ENCODE peak calls at places on chromosomes 13 and 19, in five cellular contexts. A is GM20000; J is activated CD8-positive, alpha-beta memory T cell treated with anti-CD3 and anti-CD28 coated beads, Interleukin-2, amount 10 ng/mL, durations not matched to agents 7 days and 5 days; G is EL; B is glutamatergic neuron. H is an unnamed sample.

GRCh38 chr13:102441085-102441484 is 39.2 kb upstream of the FGF14 start:
- DNase-seq in A (no peak), J (no peak), G (no peak), B (no peak), H (no peak)

GRCh38 chr19:13044160-13044853 is 49.0 kb downstream of the NFIX start:
- DNase-seq in A (no peak), J (peak), G (peak), B (no peak), H (no peak)

GRCh38 chr13:56773148-56773547 is 367.6 kb upstream of the PRR20A start:
- DNase-seq in A (no peak), J (no peak), G (no peak), B (no peak), H (no peak)

GRCh38 chr19:2084993-2085720 is 11.0 kb downstream of the MOB3A start:
- DNase-seq in A (peak), J (peak), G (peak), B (no peak), H (peak)

GRCh38 chr13:100951031-100951430 is 276.4 kb upstream of the TMTC4 start:
- DNase-seq in A (no peak), J (no peak), G (no peak), B (no peak), H (no peak)

GRCh38 chr13:34816543-34816942 is 125.5 kb upstream of the NBEA start:
- DNase-seq in A (no peak), J (no peak), G (peak), B (no peak), H (no peak)

GRCh38 chr19:28168557-28168956 is 1044.4 kb downstream of the UQCRFS1 start:
- DNase-seq in A (no peak), J (no peak), G (no peak), B (no peak), H (no peak)

GRCh38 chr19:5126498-5127223 is 157.7 kb downstream of the KDM4B start:
- DNase-seq in A (peak), J (no peak), G (no peak), B (no peak), H (peak)

GRCh38 chr13:29849071-29849541 is 1.3 kb downstream of the UBL3 start:
- DNase-seq in A (peak), J (peak), G (peak), B (no peak), H (peak)

GRCh38 chr19:48806518-48806817 is 4.4 kb downstream of the BCAT2 start:
- DNase-seq in A (peak), J (peak), G (peak), B (peak), H (peak)

GRCh38 chr19:45322744-45323281 is at the start of gene CKM:
- DNase-seq in A (no peak), J (no peak), G (no peak), B (no peak), H (no peak)

GRCh38 chr19:56547535-56547934 is 8.8 kb downstream of the ZFP28 start:
- DNase-seq in A (no peak), J (no peak), G (no peak), B (no peak), H (no peak)

GRCh38 chr19:32387701-32388392 is 17.7 kb upstream of the DPY19L3 start:
- DNase-seq in A (no peak), J (no peak), G (peak), B (no peak), H (no peak)

GRCh38 chr19:10852941-10853340 is 4.7 kb downstream of the C19orf38 start:
- DNase-seq in A (no peak), J (no peak), G (no peak), B (no peak), H (no peak)

GRCh38 chr13:45086484-45086883 is 33.8 kb upstream of the GTF2F2 start:
- DNase-seq in A (no peak), J (no peak), G (peak), B (no peak), H (no peak)

GRCh38 chr19:10780368-10780767 is 55.6 kb downstream of the TMED1 start:
- DNase-seq in A (no peak), J (no peak), G (peak), B (no peak), H (no peak)

GRCh38 chr13:51361111-51361510 is 21.6 kb downstream of the SERPINE3 start:
- DNase-seq in A (no peak), J (no peak), G (no peak), B (no peak), H (no peak)

GRCh38 chr19:16085115-16085514 is 8.8 kb downstream of the TPM4 start:
- DNase-seq in A (no peak), J (no peak), G (peak), B (no peak), H (no peak)

GRCh38 chr13:26965058-26965380 is 204.4 kb upstream of the GPR12 start:
- DNase-seq in A (no peak), J (no peak), G (no peak), B (no peak), H (no peak)

GRCh38 chr13:20713751-20714150 is 10.3 kb downstream of the IL17D start:
- DNase-seq in A (no peak), J (no peak), G (peak), B (no peak), H (no peak)

GRCh38 chr19:35897706-35898451 is 2.5 kb downstream of the NFKBID start:
- DNase-seq in A (no peak), J (no peak), G (no peak), B (no peak), H (no peak)

GRCh38 chr13:44601596-44601995 is 25.5 kb upstream of the TSC22D1 start:
- DNase-seq in A (no peak), J (no peak), G (no peak), B (no peak), H (no peak)

GRCh38 chr19:50159078-50159477 is 4.0 kb downstream of the IZUMO2 start:
- DNase-seq in A (no peak), J (no peak), G (no peak), B (no peak), H (no peak)

GRCh38 chr19:40549007-40549708 is 27.5 kb upstream of the SHKBP1 start:
- DNase-seq in A (peak), J (peak), G (peak), B (peak), H (peak)

GRCh38 chr13:47549219-47549752 is 451.8 kb downstream of the SUCLA2 start:
- DNase-seq in A (no peak), J (no peak), G (no peak), B (no peak), H (no peak)

GRCh38 chr13:89695343-89696257 is 1651.9 kb upstream of the MIR17HG start:
- DNase-seq in A (peak), J (no peak), G (no peak), B (peak), H (peak)

GRCh38 chr19:47608908-47609879 is at the start of gene BICRA:
- DNase-seq in A (peak), J (peak), G (peak), B (peak), H (peak)

GRCh38 chr13:30142502-30143211 is 164.7 kb downstream of the KATNAL1 start:
- DNase-seq in A (no peak), J (no peak), G (peak), B (no peak), H (no peak)

GRCh38 chr19:58020129-58020528 is 13.7 kb upstream of the ZSCAN1 start:
- DNase-seq in A (no peak), J (no peak), G (no peak), B (no peak), H (no peak)

GRCh38 chr13:73971481-73971880 is 162.7 kb downstream of the KLF12 start:
- DNase-seq in A (no peak), J (no peak), G (no peak), B (no peak), H (no peak)

GRCh38 chr13:101639711-101640110 is 187.2 kb downstream of the ITGBL1 start:
- DNase-seq in A (no peak), J (no peak), G (peak), B (no peak), H (no peak)

GRCh38 chr13:98315902-98316301 is 138.8 kb upstream of the RNF113B start:
- DNase-seq in A (no peak), J (no peak), G (no peak), B (no peak), H (no peak)

GRCh38 chr19:45641274-45642105 is 2.3 kb upstream of the EML2 start:
- DNase-seq in A (peak), J (peak), G (peak), B (peak), H (peak)

GRCh38 chr19:13195678-13196077 is 45.5 kb downstream of the IER2 start:
- DNase-seq in A (peak), J (peak), G (no peak), B (peak), H (peak)

GRCh38 chr19:35767288-35768081 is 7.9 kb upstream of the ARHGAP33 start:
- DNase-seq in A (no peak), J (peak), G (no peak), B (peak), H (peak)

GRCh38 chr13:52001120-52001731 is 10.0 kb downstream of the ATP7B start:
- DNase-seq in A (peak), J (no peak), G (peak), B (no peak), H (peak)

GRCh38 chr13:109606404-109607028 is 179.9 kb downstream of the IRS2 start:
- DNase-seq in A (no peak), J (no peak), G (no peak), B (no peak), H (no peak)

GRCh38 chr19:32606289-32606688 is 25.3 kb downstream of the PDCD5 start:
- DNase-seq in A (no peak), J (no peak), G (no peak), B (no peak), H (no peak)

GRCh38 chr13:112771877-112772538 is 82.2 kb downstream of the ATP11A start:
- DNase-seq in A (no peak), J (no peak), G (no peak), B (no peak), H (no peak)